ENCODE peak calls at places on chromosomes 7 and 10, in eight cellular contexts. A is NCI-H774, B is caudate nucleus, P is activated T-cell treated with anti-CD3 and anti-CD28 coated beads for 1 hour, O is psoas muscle, Q is dermis blood vessel endothelial cell, W is AG09319, T is T-cell. J is an unnamed sample.
A peak's percentile ranks its signal among the peaks of the same experiment; 100 is the strongest.

GRCh38 chr7:39554583-39555140 is 11.5 kb upstream of the YAE1 start:
- DNase-seq in A (no peak), B (no peak), P (no peak), O (no peak), Q (no peak), W (no peak), T (no peak), J (no peak)

GRCh38 chr7:155835446-155836215 is 23.4 kb upstream of the SHH start:
- DNase-seq in A (no peak), B (no peak), P (no peak), O (no peak), Q (no peak), W (no peak), T (no peak), J (no peak)

GRCh38 chr10:24791129-24791733 is 67.5 kb upstream of the ARHGAP21 start:
- DNase-seq in A (no peak), B (no peak), P (no peak), O (no peak), Q (no peak), W (no peak), T (no peak), J (no peak)

GRCh38 chr10:20742737-20743136 is 154.4 kb downstream of the NEBL start:
- DNase-seq in A (no peak), B (no peak), P (no peak), O (no peak), Q (no peak), W (no peak), T (no peak), J (no peak)

GRCh38 chr7:30074422-30075030 is 46.3 kb downstream of the PLEKHA8 start:
- DNase-seq in A (no peak), B (no peak), P (no peak), O (no peak), Q (peak; percentile 71), W (no peak), T (no peak), J (no peak)

GRCh38 chr10:13890617-13891541 is 304.1 kb downstream of the PRPF18 start:
- DNase-seq in A (no peak), B (no peak), P (no peak), O (peak; percentile 44), Q (peak; percentile 50), W (no peak), T (no peak), J (no peak)

GRCh38 chr10:133310789-133311188 is 2.1 kb downstream of the ZNF511 start:
- DNase-seq in A (no peak), B (no peak), P (no peak), O (no peak), Q (no peak), W (no peak), T (no peak), J (no peak)

GRCh38 chr10:86176850-86177249 is 189.7 kb downstream of the GRID1 start:
- DNase-seq in A (no peak), B (no peak), P (no peak), O (no peak), Q (no peak), W (no peak), T (no peak), J (no peak)

GRCh38 chr7:36668750-36669149 is 55.5 kb downstream of the AOAH start:
- DNase-seq in A (no peak), B (no peak), P (no peak), O (no peak), Q (no peak), W (no peak), T (no peak), J (no peak)

GRCh38 chr7:98248156-98248555 is 3.9 kb downstream of the TECPR1 start:
- DNase-seq in A (no peak), B (no peak), P (no peak), O (no peak), Q (no peak), W (no peak), T (no peak), J (no peak)

GRCh38 chr10:79137826-79138225 is 69.1 kb downstream of the ZMIZ1 start:
- DNase-seq in A (no peak), B (no peak), P (no peak), O (peak; percentile 65), Q (no peak), W (no peak), T (peak; percentile 39), J (no peak)

GRCh38 chr7:75931676-75932075 is 16.7 kb downstream of the POR start:
- DNase-seq in A (peak; percentile 82), B (no peak), P (no peak), O (no peak), Q (no peak), W (no peak), T (no peak), J (no peak)

GRCh38 chr7:135121868-135122267 is 26.0 kb upstream of the TMEM140 start:
- DNase-seq in A (no peak), B (no peak), P (no peak), O (no peak), Q (no peak), W (no peak), T (no peak), J (no peak)

GRCh38 chr10:48523820-48524758 is 80.8 kb downstream of the ARHGAP22 start:
- DNase-seq in A (no peak), B (no peak), P (no peak), O (no peak), Q (peak; percentile 51), W (no peak), T (no peak), J (no peak)

GRCh38 chr7:117596134-117596533 is 116.3 kb downstream of the CFTR start:
- DNase-seq in A (no peak), B (no peak), P (no peak), O (no peak), Q (no peak), W (no peak), T (no peak), J (no peak)

GRCh38 chr10:124681626-124682552 is 62.3 kb downstream of the FAM53B start:
- DNase-seq in A (no peak), B (no peak), P (no peak), O (peak; percentile 18), Q (no peak), W (no peak), T (no peak), J (no peak)

GRCh38 chr10:70943806-70944466 is 55.6 kb upstream of the PCBD1 start:
- DNase-seq in A (no peak), B (no peak), P (no peak), O (no peak), Q (no peak), W (no peak), T (no peak), J (no peak)

GRCh38 chr7:23273141-23273599 is 26.0 kb upstream of the MALSU1 start:
- DNase-seq in A (peak; percentile 93), B (peak; percentile 1), P (peak; percentile 93), O (peak; percentile 82), Q (peak; percentile 95), W (peak; percentile 32), T (peak; percentile 81), J (peak; percentile 89)

GRCh38 chr7:30682131-30683083 is at the start of gene CRHR2:
- DNase-seq in A (no peak), B (no peak), P (peak; percentile 11), O (peak; percentile 26), Q (peak; percentile 5), W (no peak), T (peak; percentile 21), J (peak; percentile 50)

GRCh38 chr7:39621261-39621660 is 2.1 kb upstream of the RALA start:
- DNase-seq in A (no peak), B (no peak), P (no peak), O (no peak), Q (no peak), W (no peak), T (no peak), J (no peak)

GRCh38 chr7:74690474-74690873 is 33.0 kb downstream of the GTF2I start:
- DNase-seq in A (no peak), B (no peak), P (no peak), O (no peak), Q (no peak), W (no peak), T (no peak), J (no peak)

GRCh38 chr10:73076361-73077183 is 20.1 kb downstream of the P4HA1 start:
- DNase-seq in A (no peak), B (no peak), P (no peak), O (peak; percentile 46), Q (peak; percentile 72), W (no peak), T (no peak), J (no peak)

GRCh38 chr10:71399946-71400345 is 3.2 kb downstream of the CDH23 start:
- DNase-seq in A (no peak), B (no peak), P (no peak), O (no peak), Q (no peak), W (no peak), T (no peak), J (no peak)

GRCh38 chr7:152074673-152075072 is 49.2 kb downstream of the GALNT11 start:
- DNase-seq in A (no peak), B (no peak), P (no peak), O (no peak), Q (no peak), W (no peak), T (no peak), J (no peak)

GRCh38 chr10:89078729-89079672 is 88.4 kb downstream of the FAS start:
- DNase-seq in A (no peak), B (no peak), P (no peak), O (no peak), Q (no peak), W (no peak), T (no peak), J (no peak)

GRCh38 chr7:71313562-71313961 is 181.6 kb downstream of the GALNT17 start:
- DNase-seq in A (no peak), B (no peak), P (no peak), O (no peak), Q (no peak), W (no peak), T (no peak), J (no peak)

GRCh38 chr10:71497802-71498326 is 101.1 kb downstream of the CDH23 start:
- DNase-seq in A (no peak), B (no peak), P (no peak), O (no peak), Q (no peak), W (no peak), T (no peak), J (no peak)

GRCh38 chr10:28331821-28332220 is 29.0 kb upstream of the MPP7 start:
- DNase-seq in A (no peak), B (no peak), P (no peak), O (no peak), Q (peak; percentile 10), W (peak; percentile 18), T (no peak), J (peak; percentile 23)

GRCh38 chr10:114172241-114172640 is 1.8 kb downstream of the CCDC186 start:
- DNase-seq in A (no peak), B (no peak), P (no peak), O (no peak), Q (peak; percentile 17), W (no peak), T (no peak), J (no peak)

GRCh38 chr10:55742487-55742886 is 618.6 kb downstream of the ZWINT start:
- DNase-seq in A (no peak), B (no peak), P (no peak), O (no peak), Q (no peak), W (no peak), T (no peak), J (no peak)

GRCh38 chr10:909831-910230 is 21.7 kb downstream of the LARP4B start:
- DNase-seq in A (no peak), B (no peak), P (no peak), O (no peak), Q (no peak), W (no peak), T (no peak), J (no peak)

GRCh38 chr10:78333362-78334143 is 299.9 kb downstream of the RPS24 start:
- DNase-seq in A (no peak), B (no peak), P (no peak), O (no peak), Q (no peak), W (no peak), T (no peak), J (no peak)

GRCh38 chr10:44399478-44400451 is 14.9 kb upstream of the CXCL12 start:
- DNase-seq in A (no peak), B (no peak), P (no peak), O (no peak), Q (no peak), W (peak; percentile 61), T (no peak), J (no peak)

GRCh38 chr7:12719141-12719919 is 31.9 kb downstream of the ARL4A start:
- DNase-seq in A (no peak), B (no peak), P (no peak), O (no peak), Q (peak; percentile 69), W (peak; percentile 38), T (no peak), J (no peak)